ENCODE peak calls at places on chromosomes 5 and 9, in nine cellular contexts. One of them, this sample, is unnamed.

GRCh38 chr5:133389066-133389590 is 223.2 kb downstream of the FSTL4 start:
- DNase-seq in fibroblast of lung: no peak
- DNase-seq in choroid plexus epithelial cell: no peak
- DNase-seq in astrocyte of the spinal cord: no peak
- DNase-seq in activated B cell treated with CpG ODN at 0.5 μM for 24 hours: no peak
- DNase-seq in omental fat pad: no peak
- DNase-seq in left ventricle myocardium inferior: no peak
- DNase-seq in HCT116: no peak
- DNase-seq in CD4-positive, alpha-beta T cell: no peak
- DNase-seq in this sample: peak; percentile 17

GRCh38 chr5:39100851-39101396 is 26.7 kb upstream of the RICTOR start:
- DNase-seq in fibroblast of lung: peak; percentile 98
- DNase-seq in choroid plexus epithelial cell: peak; percentile 97
- DNase-seq in astrocyte of the spinal cord: peak; percentile 92
- DNase-seq in activated B cell treated with CpG ODN at 0.5 μM for 24 hours: no peak
- DNase-seq in omental fat pad: no peak
- DNase-seq in left ventricle myocardium inferior: no peak
- DNase-seq in HCT116: no peak
- DNase-seq in CD4-positive, alpha-beta T cell: no peak
- DNase-seq in this sample: no peak

GRCh38 chr5:136891601-136892000 is 526.3 kb upstream of the TRPC7 start:
- DNase-seq in fibroblast of lung: no peak
- DNase-seq in choroid plexus epithelial cell: no peak
- DNase-seq in astrocyte of the spinal cord: no peak
- DNase-seq in activated B cell treated with CpG ODN at 0.5 μM for 24 hours: no peak
- DNase-seq in omental fat pad: no peak
- DNase-seq in left ventricle myocardium inferior: no peak
- DNase-seq in HCT116: no peak
- DNase-seq in CD4-positive, alpha-beta T cell: no peak
- DNase-seq in this sample: no peak

GRCh38 chr5:170265527-170265926 is 32.0 kb downstream of the LCP2 start:
- DNase-seq in fibroblast of lung: peak; percentile 31
- DNase-seq in choroid plexus epithelial cell: peak; percentile 22
- DNase-seq in astrocyte of the spinal cord: no peak
- DNase-seq in activated B cell treated with CpG ODN at 0.5 μM for 24 hours: no peak
- DNase-seq in omental fat pad: no peak
- DNase-seq in left ventricle myocardium inferior: peak; percentile 49
- DNase-seq in HCT116: no peak
- DNase-seq in CD4-positive, alpha-beta T cell: no peak
- DNase-seq in this sample: peak; percentile 38

GRCh38 chr9:38075272-38075671 is 6.2 kb upstream of the SHB start:
- DNase-seq in fibroblast of lung: no peak
- DNase-seq in choroid plexus epithelial cell: no peak
- DNase-seq in astrocyte of the spinal cord: no peak
- DNase-seq in activated B cell treated with CpG ODN at 0.5 μM for 24 hours: no peak
- DNase-seq in omental fat pad: no peak
- DNase-seq in left ventricle myocardium inferior: no peak
- DNase-seq in HCT116: no peak
- DNase-seq in CD4-positive, alpha-beta T cell: no peak
- DNase-seq in this sample: no peak

GRCh38 chr5:125587631-125588030 is 835.6 kb upstream of the GRAMD2B start:
- DNase-seq in fibroblast of lung: peak; percentile 50
- DNase-seq in choroid plexus epithelial cell: peak; percentile 36
- DNase-seq in astrocyte of the spinal cord: peak; percentile 29
- DNase-seq in activated B cell treated with CpG ODN at 0.5 μM for 24 hours: no peak
- DNase-seq in omental fat pad: no peak
- DNase-seq in left ventricle myocardium inferior: no peak
- DNase-seq in HCT116: no peak
- DNase-seq in CD4-positive, alpha-beta T cell: no peak
- DNase-seq in this sample: no peak

GRCh38 chr5:53109041-53109435 is 519 bp downstream of the MOCS2 start:
- DNase-seq in fibroblast of lung: peak; percentile 17
- DNase-seq in choroid plexus epithelial cell: peak; percentile 28
- DNase-seq in astrocyte of the spinal cord: peak; percentile 14
- DNase-seq in activated B cell treated with CpG ODN at 0.5 μM for 24 hours: no peak
- DNase-seq in omental fat pad: no peak
- DNase-seq in left ventricle myocardium inferior: no peak
- DNase-seq in HCT116: no peak
- DNase-seq in CD4-positive, alpha-beta T cell: no peak
- DNase-seq in this sample: no peak

GRCh38 chr5:150603491-150603890 is 37.0 kb upstream of the SYNPO start:
- DNase-seq in fibroblast of lung: no peak
- DNase-seq in choroid plexus epithelial cell: no peak
- DNase-seq in astrocyte of the spinal cord: no peak
- DNase-seq in activated B cell treated with CpG ODN at 0.5 μM for 24 hours: no peak
- DNase-seq in omental fat pad: no peak
- DNase-seq in left ventricle myocardium inferior: peak; percentile 4
- DNase-seq in HCT116: no peak
- DNase-seq in CD4-positive, alpha-beta T cell: no peak
- DNase-seq in this sample: no peak

GRCh38 chr9:7439355-7439978 is 360.1 kb downstream of the DMAC1 start:
- DNase-seq in fibroblast of lung: peak; percentile 88
- DNase-seq in choroid plexus epithelial cell: peak; percentile 3
- DNase-seq in astrocyte of the spinal cord: peak; percentile 30
- DNase-seq in activated B cell treated with CpG ODN at 0.5 μM for 24 hours: no peak
- DNase-seq in omental fat pad: no peak
- DNase-seq in left ventricle myocardium inferior: no peak
- DNase-seq in HCT116: no peak
- DNase-seq in CD4-positive, alpha-beta T cell: no peak
- DNase-seq in this sample: no peak

GRCh38 chr9:2657427-2657826 is 35.8 kb downstream of the VLDLR start:
- DNase-seq in fibroblast of lung: no peak
- DNase-seq in choroid plexus epithelial cell: no peak
- DNase-seq in astrocyte of the spinal cord: no peak
- DNase-seq in activated B cell treated with CpG ODN at 0.5 μM for 24 hours: peak; percentile 19
- DNase-seq in omental fat pad: no peak
- DNase-seq in left ventricle myocardium inferior: no peak
- DNase-seq in HCT116: no peak
- DNase-seq in CD4-positive, alpha-beta T cell: no peak
- DNase-seq in this sample: no peak

GRCh38 chr5:5575461-5575860 is 153.0 kb downstream of the ICE1 start:
- DNase-seq in fibroblast of lung: no peak
- DNase-seq in choroid plexus epithelial cell: no peak
- DNase-seq in astrocyte of the spinal cord: no peak
- DNase-seq in activated B cell treated with CpG ODN at 0.5 μM for 24 hours: no peak
- DNase-seq in omental fat pad: no peak
- DNase-seq in left ventricle myocardium inferior: no peak
- DNase-seq in HCT116: no peak
- DNase-seq in CD4-positive, alpha-beta T cell: no peak
- DNase-seq in this sample: no peak

GRCh38 chr9:22169243-22169642 is 160.1 kb upstream of the CDKN2B start:
- DNase-seq in fibroblast of lung: peak; percentile 90
- DNase-seq in choroid plexus epithelial cell: peak; percentile 71
- DNase-seq in astrocyte of the spinal cord: peak; percentile 50
- DNase-seq in activated B cell treated with CpG ODN at 0.5 μM for 24 hours: no peak
- DNase-seq in omental fat pad: no peak
- DNase-seq in left ventricle myocardium inferior: no peak
- DNase-seq in HCT116: no peak
- DNase-seq in CD4-positive, alpha-beta T cell: no peak
- DNase-seq in this sample: no peak

GRCh38 chr9:135015986-135016640 is 71.4 kb upstream of the OLFM1 start:
- DNase-seq in fibroblast of lung: no peak
- DNase-seq in choroid plexus epithelial cell: no peak
- DNase-seq in astrocyte of the spinal cord: no peak
- DNase-seq in activated B cell treated with CpG ODN at 0.5 μM for 24 hours: no peak
- DNase-seq in omental fat pad: no peak
- DNase-seq in left ventricle myocardium inferior: no peak
- DNase-seq in HCT116: no peak
- DNase-seq in CD4-positive, alpha-beta T cell: no peak
- DNase-seq in this sample: no peak

GRCh38 chr5:88829053-88829452 is 53.9 kb downstream of the MEF2C start:
- DNase-seq in fibroblast of lung: no peak
- DNase-seq in choroid plexus epithelial cell: no peak
- DNase-seq in astrocyte of the spinal cord: no peak
- DNase-seq in activated B cell treated with CpG ODN at 0.5 μM for 24 hours: no peak
- DNase-seq in omental fat pad: no peak
- DNase-seq in left ventricle myocardium inferior: no peak
- DNase-seq in HCT116: no peak
- DNase-seq in CD4-positive, alpha-beta T cell: no peak
- DNase-seq in this sample: no peak

GRCh38 chr5:57291903-57292302 is 118.0 kb downstream of the GPBP1 start:
- DNase-seq in fibroblast of lung: no peak
- DNase-seq in choroid plexus epithelial cell: no peak
- DNase-seq in astrocyte of the spinal cord: no peak
- DNase-seq in activated B cell treated with CpG ODN at 0.5 μM for 24 hours: no peak
- DNase-seq in omental fat pad: no peak
- DNase-seq in left ventricle myocardium inferior: no peak
- DNase-seq in HCT116: no peak
- DNase-seq in CD4-positive, alpha-beta T cell: no peak
- DNase-seq in this sample: no peak

GRCh38 chr5:37757980-37758582 is 81.8 kb downstream of the GDNF start:
- DNase-seq in fibroblast of lung: peak; percentile 36
- DNase-seq in choroid plexus epithelial cell: peak; percentile 48
- DNase-seq in astrocyte of the spinal cord: no peak
- DNase-seq in activated B cell treated with CpG ODN at 0.5 μM for 24 hours: no peak
- DNase-seq in omental fat pad: no peak
- DNase-seq in left ventricle myocardium inferior: no peak
- DNase-seq in HCT116: no peak
- DNase-seq in CD4-positive, alpha-beta T cell: no peak
- DNase-seq in this sample: no peak
- TF ChIP-seq CTCF in fibroblast of lung: peak; percentile 26
- TF ChIP-seq CTCF in choroid plexus epithelial cell: peak; percentile 60
- TF ChIP-seq CTCF in astrocyte of the spinal cord: peak; percentile 23
- TF ChIP-seq CTCF in activated B cell treated with CpG ODN at 0.5 μM for 24 hours: no peak
- TF ChIP-seq CTCF in omental fat pad: no peak
- TF ChIP-seq CTCF in left ventricle myocardium inferior: no peak
- TF ChIP-seq CTCF in HCT116: no peak
- TF ChIP-seq CTCF in CD4-positive, alpha-beta T cell: no peak
- TF ChIP-seq CTCF in this sample: no peak

DNA sequence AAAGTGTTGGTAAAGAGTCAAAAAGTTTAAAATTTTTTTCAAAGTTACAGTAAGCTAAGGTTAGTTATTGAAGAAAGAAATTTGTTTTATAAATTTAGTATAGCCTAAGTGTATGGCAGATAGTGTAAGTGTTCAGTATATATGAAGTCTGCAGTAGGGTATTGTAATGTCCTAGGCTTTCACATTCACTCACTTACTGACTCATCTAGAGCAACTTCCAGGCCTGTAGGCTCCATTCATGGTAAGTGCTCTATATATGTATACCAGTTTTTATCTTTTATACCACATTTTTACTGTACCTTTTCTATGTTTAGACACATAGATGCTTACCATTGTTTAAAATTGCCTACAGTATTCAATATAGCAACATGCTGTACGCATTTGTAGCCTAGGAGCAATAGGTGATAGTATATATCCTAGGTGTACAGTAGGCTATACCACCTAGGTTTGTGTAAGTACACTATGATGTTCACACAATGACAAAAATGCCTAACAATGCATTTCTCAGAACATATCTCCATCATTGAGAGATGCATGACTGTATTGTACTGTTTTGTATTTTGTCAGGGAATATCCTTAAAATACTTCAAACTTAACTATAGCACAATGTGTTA is 38.5 kb downstream of the CYSTM1 start:
- DNase-seq in fibroblast of lung: no peak
- DNase-seq in choroid plexus epithelial cell: no peak
- DNase-seq in astrocyte of the spinal cord: no peak
- DNase-seq in activated B cell treated with CpG ODN at 0.5 μM for 24 hours: no peak
- DNase-seq in omental fat pad: no peak
- DNase-seq in left ventricle myocardium inferior: no peak
- DNase-seq in HCT116: no peak
- DNase-seq in CD4-positive, alpha-beta T cell: no peak
- DNase-seq in this sample: no peak
- TF ChIP-seq CTCF in fibroblast of lung: no peak
- TF ChIP-seq CTCF in choroid plexus epithelial cell: no peak
- TF ChIP-seq CTCF in astrocyte of the spinal cord: no peak
- TF ChIP-seq CTCF in activated B cell treated with CpG ODN at 0.5 μM for 24 hours: no peak
- TF ChIP-seq CTCF in omental fat pad: no peak
- TF ChIP-seq CTCF in left ventricle myocardium inferior: no peak
- TF ChIP-seq CTCF in HCT116: no peak
- TF ChIP-seq CTCF in CD4-positive, alpha-beta T cell: no peak
- TF ChIP-seq CTCF in this sample: no peak

GRCh38 chr9:113998529-113999255 is 79.4 kb downstream of the AMBP start:
- DNase-seq in fibroblast of lung: peak; percentile 18
- DNase-seq in choroid plexus epithelial cell: peak; percentile 42
- DNase-seq in astrocyte of the spinal cord: no peak
- DNase-seq in activated B cell treated with CpG ODN at 0.5 μM for 24 hours: peak; percentile 1
- DNase-seq in omental fat pad: no peak
- DNase-seq in left ventricle myocardium inferior: no peak
- DNase-seq in HCT116: no peak
- DNase-seq in CD4-positive, alpha-beta T cell: no peak
- DNase-seq in this sample: no peak
- TF ChIP-seq CTCF in fibroblast of lung: peak; percentile 43
- TF ChIP-seq CTCF in choroid plexus epithelial cell: peak; percentile 70
- TF ChIP-seq CTCF in astrocyte of the spinal cord: peak; percentile 49
- TF ChIP-seq CTCF in activated B cell treated with CpG ODN at 0.5 μM for 24 hours: no peak
- TF ChIP-seq CTCF in omental fat pad: no peak
- TF ChIP-seq CTCF in left ventricle myocardium inferior: peak; percentile 14
- TF ChIP-seq CTCF in HCT116: no peak
- TF ChIP-seq CTCF in CD4-positive, alpha-beta T cell: no peak
- TF ChIP-seq CTCF in this sample: no peak

GRCh38 chr5:34040411-34040810 is 2.6 kb downstream of the C1QTNF3 start:
- DNase-seq in fibroblast of lung: no peak
- DNase-seq in choroid plexus epithelial cell: no peak
- DNase-seq in astrocyte of the spinal cord: no peak
- DNase-seq in activated B cell treated with CpG ODN at 0.5 μM for 24 hours: no peak
- DNase-seq in omental fat pad: no peak
- DNase-seq in left ventricle myocardium inferior: no peak
- DNase-seq in HCT116: no peak
- DNase-seq in CD4-positive, alpha-beta T cell: no peak
- DNase-seq in this sample: no peak

GRCh38 chr5:34039398-34040157 is 3.4 kb downstream of the C1QTNF3 start:
- DNase-seq in fibroblast of lung: no peak
- DNase-seq in choroid plexus epithelial cell: no peak
- DNase-seq in astrocyte of the spinal cord: no peak
- DNase-seq in activated B cell treated with CpG ODN at 0.5 μM for 24 hours: no peak
- DNase-seq in omental fat pad: no peak
- DNase-seq in left ventricle myocardium inferior: no peak
- DNase-seq in HCT116: no peak
- DNase-seq in CD4-positive, alpha-beta T cell: no peak
- DNase-seq in this sample: no peak

GRCh38 chr5:34043099-34043876 is at the start of gene C1QTNF3:
- DNase-seq in fibroblast of lung: peak; percentile 43
- DNase-seq in choroid plexus epithelial cell: no peak
- DNase-seq in astrocyte of the spinal cord: peak; percentile 45
- DNase-seq in activated B cell treated with CpG ODN at 0.5 μM for 24 hours: no peak
- DNase-seq in omental fat pad: no peak
- DNase-seq in left ventricle myocardium inferior: no peak
- DNase-seq in HCT116: no peak
- DNase-seq in CD4-positive, alpha-beta T cell: no peak
- DNase-seq in this sample: no peak

GRCh38 chr5:34041247-34041972 is 1.6 kb downstream of the C1QTNF3 start:
- DNase-seq in fibroblast of lung: no peak
- DNase-seq in choroid plexus epithelial cell: no peak
- DNase-seq in astrocyte of the spinal cord: no peak
- DNase-seq in activated B cell treated with CpG ODN at 0.5 μM for 24 hours: no peak
- DNase-seq in omental fat pad: no peak
- DNase-seq in left ventricle myocardium inferior: no peak
- DNase-seq in HCT116: no peak
- DNase-seq in CD4-positive, alpha-beta T cell: no peak
- DNase-seq in this sample: no peak

DNA sequence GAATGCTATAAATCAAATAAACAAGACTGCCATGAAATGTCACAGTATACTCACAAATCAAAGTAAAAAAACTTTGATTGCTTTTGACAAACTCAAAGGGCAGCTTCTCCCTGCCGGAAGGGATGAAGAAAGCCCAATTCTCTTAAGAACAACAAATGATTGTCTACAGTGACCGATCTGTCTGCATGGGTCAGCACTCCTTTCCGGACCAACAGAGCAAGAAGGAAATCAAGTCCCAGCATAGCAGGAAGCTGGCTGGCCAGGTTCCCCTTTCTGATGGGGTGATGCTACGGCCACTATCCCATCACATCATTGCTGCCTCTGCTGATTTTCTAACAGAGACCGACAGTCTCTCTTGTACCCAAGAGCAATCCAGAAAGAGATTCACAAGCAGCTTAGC is 711 bp downstream of the C1QTNF3 start:
- DNase-seq in fibroblast of lung: no peak
- DNase-seq in choroid plexus epithelial cell: no peak
- DNase-seq in astrocyte of the spinal cord: no peak
- DNase-seq in activated B cell treated with CpG ODN at 0.5 μM for 24 hours: no peak
- DNase-seq in omental fat pad: no peak
- DNase-seq in left ventricle myocardium inferior: peak; percentile 41
- DNase-seq in HCT116: no peak
- DNase-seq in CD4-positive, alpha-beta T cell: no peak
- DNase-seq in this sample: no peak
- TF ChIP-seq CTCF in fibroblast of lung: no peak
- TF ChIP-seq CTCF in choroid plexus epithelial cell: no peak
- TF ChIP-seq CTCF in astrocyte of the spinal cord: no peak
- TF ChIP-seq CTCF in activated B cell treated with CpG ODN at 0.5 μM for 24 hours: no peak
- TF ChIP-seq CTCF in omental fat pad: no peak
- TF ChIP-seq CTCF in left ventricle myocardium inferior: no peak
- TF ChIP-seq CTCF in HCT116: no peak
- TF ChIP-seq CTCF in CD4-positive, alpha-beta T cell: no peak
- TF ChIP-seq CTCF in this sample: no peak

This sample was measured in mesothelial cell of epicardium.